ENCODE peak calls at places on chromosome 22, in ten cellular contexts. J, U, N, O, I, W, Z, T, P and R are unnamed samples.
A peak's percentile ranks its signal among the peaks of the same experiment; 100 is the strongest.

GRCh38 chr22:37427711-37428635 is 694 bp upstream of the ELFN2 start:
- DNase-seq in J (no peak), U (no peak), N (no peak), O (no peak), I (no peak), W (no peak), Z (no peak), T (no peak), P (no peak), R (no peak)

GRCh38 chr22:49992921-49993648 is 19.5 kb downstream of the IL17REL start:
- DNase-seq in J (peak; percentile 74), U (peak; percentile 85), N (peak; percentile 51), O (peak; percentile 82), I (no peak), W (peak; percentile 44), Z (peak; percentile 94), T (peak; percentile 89), P (peak; percentile 90), R (no peak)

GRCh38 chr22:46457502-46458488 is 79.6 kb downstream of the CELSR1 start:
- DNase-seq in J (no peak), U (no peak), N (peak; percentile 97), O (no peak), I (no peak), W (no peak), Z (no peak), T (no peak), P (no peak), R (no peak)

GRCh38 chr22:49929553-49929979 is 11.1 kb downstream of the CRELD2 start:
- DNase-seq in J (peak; percentile 69), U (peak; percentile 86), N (peak; percentile 72), O (peak; percentile 84), I (peak; percentile 29), W (peak; percentile 54), Z (peak; percentile 95), T (peak; percentile 92), P (peak; percentile 37), R (peak; percentile 69)

GRCh38 chr22:40156001-40156516 is 21.7 kb upstream of the TNRC6B start:
- DNase-seq in J (no peak), U (no peak), N (peak; percentile 63), O (no peak), I (peak; percentile 81), W (no peak), Z (peak; percentile 73), T (no peak), P (no peak), R (no peak)

GRCh38 chr22:23384451-23384850 is 195.6 kb downstream of the IGLL1 start:
- DNase-seq in J (no peak), U (peak; percentile 74), N (no peak), O (no peak), I (no peak), W (no peak), Z (no peak), T (no peak), P (no peak), R (no peak)

GRCh38 chr22:16949561-16949960 is 58.5 kb downstream of the GAB4 start:
- DNase-seq in J (no peak), U (no peak), N (no peak), O (no peak), I (peak; percentile 77), W (no peak), Z (no peak), T (peak; percentile 11), P (no peak), R (no peak)

GRCh38 chr22:39206491-39206890 is 38.3 kb downstream of the PDGFB start:
- DNase-seq in J (no peak), U (no peak), N (no peak), O (no peak), I (no peak), W (no peak), Z (no peak), T (no peak), P (no peak), R (no peak)

GRCh38 chr22:17883356-17883755 is 109.1 kb upstream of the BID start:
- DNase-seq in J (no peak), U (peak; percentile 11), N (no peak), O (no peak), I (no peak), W (no peak), Z (no peak), T (no peak), P (no peak), R (no peak)